ENCODE peak calls at places on chromosomes 11 and 22, in ten cellular contexts. One of them, this sample, is unnamed.

GRCh38 chr22:23772315-23773246 is at the start of gene MMP11:
- DNase-seq in A172: no peak
- DNase-seq in AML-193: no peak
- DNase-seq in naive thymus-derived CD8-positive, alpha-beta T cell: peak
- DNase-seq in iris pigment epithelial cell: no peak
- DNase-seq in CD8-positive, alpha-beta memory T cell: no peak
- DNase-seq in H4: no peak
- DNase-seq in activated CD4-positive, alpha-beta T cell treated with anti-CD3 and anti-CD28 coated beads, Interleukin-2, amount 10 ng/mL, durations not matched to agents 7 days and 5 days: peak
- DNase-seq in fibroblast of mammary gland: no peak
- DNase-seq in GM03348: peak
- DNase-seq in this sample: no peak

GRCh38 chr11:112336356-112336886 is 75.8 kb upstream of the PLET1 start:
- DNase-seq in A172: no peak
- DNase-seq in AML-193: no peak
- DNase-seq in naive thymus-derived CD8-positive, alpha-beta T cell: no peak
- DNase-seq in iris pigment epithelial cell: no peak
- DNase-seq in CD8-positive, alpha-beta memory T cell: no peak
- DNase-seq in H4: no peak
- DNase-seq in activated CD4-positive, alpha-beta T cell treated with anti-CD3 and anti-CD28 coated beads, Interleukin-2, amount 10 ng/mL, durations not matched to agents 7 days and 5 days: no peak
- DNase-seq in fibroblast of mammary gland: no peak
- DNase-seq in GM03348: no peak
- DNase-seq in this sample: no peak

GRCh38 chr22:43876866-43877509 is 14.7 kb upstream of the SULT4A1 start:
- DNase-seq in A172: no peak
- DNase-seq in AML-193: no peak
- DNase-seq in naive thymus-derived CD8-positive, alpha-beta T cell: no peak
- DNase-seq in iris pigment epithelial cell: no peak
- DNase-seq in CD8-positive, alpha-beta memory T cell: no peak
- DNase-seq in H4: no peak
- DNase-seq in activated CD4-positive, alpha-beta T cell treated with anti-CD3 and anti-CD28 coated beads, Interleukin-2, amount 10 ng/mL, durations not matched to agents 7 days and 5 days: no peak
- DNase-seq in fibroblast of mammary gland: no peak
- DNase-seq in GM03348: no peak
- DNase-seq in this sample: no peak

GRCh38 chr11:113532697-113533424 is 57.7 kb upstream of the DRD2 start:
- DNase-seq in A172: peak
- DNase-seq in AML-193: peak
- DNase-seq in naive thymus-derived CD8-positive, alpha-beta T cell: peak
- DNase-seq in iris pigment epithelial cell: peak
- DNase-seq in CD8-positive, alpha-beta memory T cell: peak
- DNase-seq in H4: peak
- DNase-seq in activated CD4-positive, alpha-beta T cell treated with anti-CD3 and anti-CD28 coated beads, Interleukin-2, amount 10 ng/mL, durations not matched to agents 7 days and 5 days: peak
- DNase-seq in fibroblast of mammary gland: peak
- DNase-seq in GM03348: peak
- DNase-seq in this sample: peak

GRCh38 chr22:49025791-49026475 is 801.7 kb downstream of the BRD1 start:
- DNase-seq in A172: no peak
- DNase-seq in AML-193: no peak
- DNase-seq in naive thymus-derived CD8-positive, alpha-beta T cell: peak
- DNase-seq in iris pigment epithelial cell: no peak
- DNase-seq in CD8-positive, alpha-beta memory T cell: no peak
- DNase-seq in H4: no peak
- DNase-seq in activated CD4-positive, alpha-beta T cell treated with anti-CD3 and anti-CD28 coated beads, Interleukin-2, amount 10 ng/mL, durations not matched to agents 7 days and 5 days: no peak
- DNase-seq in fibroblast of mammary gland: no peak
- DNase-seq in GM03348: no peak
- DNase-seq in this sample: no peak

GRCh38 chr11:57458060-57458409 is 2.3 kb upstream of the RTN4RL2 start:
- DNase-seq in A172: no peak
- DNase-seq in AML-193: no peak
- DNase-seq in naive thymus-derived CD8-positive, alpha-beta T cell: no peak
- DNase-seq in iris pigment epithelial cell: no peak
- DNase-seq in CD8-positive, alpha-beta memory T cell: no peak
- DNase-seq in H4: no peak
- DNase-seq in activated CD4-positive, alpha-beta T cell treated with anti-CD3 and anti-CD28 coated beads, Interleukin-2, amount 10 ng/mL, durations not matched to agents 7 days and 5 days: no peak
- DNase-seq in fibroblast of mammary gland: no peak
- DNase-seq in GM03348: no peak
- DNase-seq in this sample: no peak

GRCh38 chr11:3840870-3841425 is at the start of gene RHOG:
- DNase-seq in A172: peak
- DNase-seq in AML-193: peak
- DNase-seq in naive thymus-derived CD8-positive, alpha-beta T cell: no peak
- DNase-seq in iris pigment epithelial cell: peak
- DNase-seq in CD8-positive, alpha-beta memory T cell: no peak
- DNase-seq in H4: peak
- DNase-seq in activated CD4-positive, alpha-beta T cell treated with anti-CD3 and anti-CD28 coated beads, Interleukin-2, amount 10 ng/mL, durations not matched to agents 7 days and 5 days: no peak
- DNase-seq in fibroblast of mammary gland: peak
- DNase-seq in GM03348: peak
- DNase-seq in this sample: peak

GRCh38 chr11:122192634-122193245 is 76.7 kb upstream of the BLID start:
- DNase-seq in A172: no peak
- DNase-seq in AML-193: no peak
- DNase-seq in naive thymus-derived CD8-positive, alpha-beta T cell: no peak
- DNase-seq in iris pigment epithelial cell: peak
- DNase-seq in CD8-positive, alpha-beta memory T cell: no peak
- DNase-seq in H4: no peak
- DNase-seq in activated CD4-positive, alpha-beta T cell treated with anti-CD3 and anti-CD28 coated beads, Interleukin-2, amount 10 ng/mL, durations not matched to agents 7 days and 5 days: no peak
- DNase-seq in fibroblast of mammary gland: peak
- DNase-seq in GM03348: no peak
- DNase-seq in this sample: no peak

GRCh38 chr22:27213291-27213690 is 555.9 kb downstream of the MIAT start:
- DNase-seq in A172: no peak
- DNase-seq in AML-193: no peak
- DNase-seq in naive thymus-derived CD8-positive, alpha-beta T cell: no peak
- DNase-seq in iris pigment epithelial cell: peak
- DNase-seq in CD8-positive, alpha-beta memory T cell: no peak
- DNase-seq in H4: peak
- DNase-seq in activated CD4-positive, alpha-beta T cell treated with anti-CD3 and anti-CD28 coated beads, Interleukin-2, amount 10 ng/mL, durations not matched to agents 7 days and 5 days: no peak
- DNase-seq in fibroblast of mammary gland: no peak
- DNase-seq in GM03348: no peak
- DNase-seq in this sample: no peak

GRCh38 chr11:6654281-6655019 is 1.2 kb downstream of the DCHS1 start:
- DNase-seq in A172: no peak
- DNase-seq in AML-193: no peak
- DNase-seq in naive thymus-derived CD8-positive, alpha-beta T cell: no peak
- DNase-seq in iris pigment epithelial cell: no peak
- DNase-seq in CD8-positive, alpha-beta memory T cell: no peak
- DNase-seq in H4: no peak
- DNase-seq in activated CD4-positive, alpha-beta T cell treated with anti-CD3 and anti-CD28 coated beads, Interleukin-2, amount 10 ng/mL, durations not matched to agents 7 days and 5 days: no peak
- DNase-seq in fibroblast of mammary gland: no peak
- DNase-seq in GM03348: no peak
- DNase-seq in this sample: no peak

GRCh38 chr11:68312117-68312779 is at the start of gene LRP5:
- DNase-seq in A172: no peak
- DNase-seq in AML-193: no peak
- DNase-seq in naive thymus-derived CD8-positive, alpha-beta T cell: no peak
- DNase-seq in iris pigment epithelial cell: no peak
- DNase-seq in CD8-positive, alpha-beta memory T cell: no peak
- DNase-seq in H4: no peak
- DNase-seq in activated CD4-positive, alpha-beta T cell treated with anti-CD3 and anti-CD28 coated beads, Interleukin-2, amount 10 ng/mL, durations not matched to agents 7 days and 5 days: no peak
- DNase-seq in fibroblast of mammary gland: no peak
- DNase-seq in GM03348: peak
- DNase-seq in this sample: no peak

GRCh38 chr11:32435152-32435480 is 223 bp downstream of the WT1 start:
- DNase-seq in A172: peak
- DNase-seq in AML-193: no peak
- DNase-seq in naive thymus-derived CD8-positive, alpha-beta T cell: no peak
- DNase-seq in iris pigment epithelial cell: no peak
- DNase-seq in CD8-positive, alpha-beta memory T cell: no peak
- DNase-seq in H4: no peak
- DNase-seq in activated CD4-positive, alpha-beta T cell treated with anti-CD3 and anti-CD28 coated beads, Interleukin-2, amount 10 ng/mL, durations not matched to agents 7 days and 5 days: no peak
- DNase-seq in fibroblast of mammary gland: no peak
- DNase-seq in GM03348: no peak
- DNase-seq in this sample: no peak

GRCh38 chr11:2767751-2768150 is 68.0 kb upstream of the KCNQ1OT1 start:
- DNase-seq in A172: no peak
- DNase-seq in AML-193: no peak
- DNase-seq in naive thymus-derived CD8-positive, alpha-beta T cell: peak
- DNase-seq in iris pigment epithelial cell: no peak
- DNase-seq in CD8-positive, alpha-beta memory T cell: no peak
- DNase-seq in H4: no peak
- DNase-seq in activated CD4-positive, alpha-beta T cell treated with anti-CD3 and anti-CD28 coated beads, Interleukin-2, amount 10 ng/mL, durations not matched to agents 7 days and 5 days: peak
- DNase-seq in fibroblast of mammary gland: no peak
- DNase-seq in GM03348: no peak
- DNase-seq in this sample: no peak

GRCh38 chr22:19802001-19802880 is 41.7 kb downstream of the TBX1 start:
- DNase-seq in A172: no peak
- DNase-seq in AML-193: no peak
- DNase-seq in naive thymus-derived CD8-positive, alpha-beta T cell: peak
- DNase-seq in iris pigment epithelial cell: no peak
- DNase-seq in CD8-positive, alpha-beta memory T cell: no peak
- DNase-seq in H4: no peak
- DNase-seq in activated CD4-positive, alpha-beta T cell treated with anti-CD3 and anti-CD28 coated beads, Interleukin-2, amount 10 ng/mL, durations not matched to agents 7 days and 5 days: no peak
- DNase-seq in fibroblast of mammary gland: no peak
- DNase-seq in GM03348: no peak
- DNase-seq in this sample: no peak

GRCh38 chr22:17576475-17576874 is 13.2 kb downstream of the SLC25A18 start:
- DNase-seq in A172: peak
- DNase-seq in AML-193: no peak
- DNase-seq in naive thymus-derived CD8-positive, alpha-beta T cell: no peak
- DNase-seq in iris pigment epithelial cell: peak
- DNase-seq in CD8-positive, alpha-beta memory T cell: no peak
- DNase-seq in H4: peak
- DNase-seq in activated CD4-positive, alpha-beta T cell treated with anti-CD3 and anti-CD28 coated beads, Interleukin-2, amount 10 ng/mL, durations not matched to agents 7 days and 5 days: no peak
- DNase-seq in fibroblast of mammary gland: peak
- DNase-seq in GM03348: peak
- DNase-seq in this sample: peak

GRCh38 chr22:23058063-23058462 is 12.3 kb upstream of the GNAZ start:
- DNase-seq in A172: no peak
- DNase-seq in AML-193: no peak
- DNase-seq in naive thymus-derived CD8-positive, alpha-beta T cell: no peak
- DNase-seq in iris pigment epithelial cell: no peak
- DNase-seq in CD8-positive, alpha-beta memory T cell: no peak
- DNase-seq in H4: no peak
- DNase-seq in activated CD4-positive, alpha-beta T cell treated with anti-CD3 and anti-CD28 coated beads, Interleukin-2, amount 10 ng/mL, durations not matched to agents 7 days and 5 days: no peak
- DNase-seq in fibroblast of mammary gland: no peak
- DNase-seq in GM03348: no peak
- DNase-seq in this sample: no peak

GRCh38 chr11:443542-444199 is 1.9 kb upstream of the ANO9 start:
- DNase-seq in A172: peak
- DNase-seq in AML-193: no peak
- DNase-seq in naive thymus-derived CD8-positive, alpha-beta T cell: no peak
- DNase-seq in iris pigment epithelial cell: peak
- DNase-seq in CD8-positive, alpha-beta memory T cell: no peak
- DNase-seq in H4: peak
- DNase-seq in activated CD4-positive, alpha-beta T cell treated with anti-CD3 and anti-CD28 coated beads, Interleukin-2, amount 10 ng/mL, durations not matched to agents 7 days and 5 days: no peak
- DNase-seq in fibroblast of mammary gland: peak
- DNase-seq in GM03348: peak
- DNase-seq in this sample: peak